ENCODE peak calls at places on chromosomes 4 and X, in seven cellular contexts. S is A673, L is BE2C, A is lower leg skin, T is uterus, Z is tibial artery, H is fibroblast of mammary gland. E is an unnamed sample.

GRCh38 chr4:40149960-40150385 is 46.9 kb upstream of the RHOH start:
- DNase-seq in Z (peak), L (peak), S (peak), T (peak), H (peak), A (no peak), E (peak)

GRCh38 chrX:47370278-47370677 is at the start of gene ZNF157:
- DNase-seq in Z (no peak), S (no peak), A (no peak), H (no peak), L (no peak), T (no peak), E (no peak)

GRCh38 chr4:188930822-188931221 is 791.6 kb downstream of the TRIML1 start:
- DNase-seq in A (no peak), Z (no peak), T (no peak), S (peak), L (peak), H (peak), E (no peak)

GRCh38 chr4:23097251-23097650 is 404.5 kb downstream of the GBA3 start:
- DNase-seq in Z (no peak), L (no peak), H (peak), A (no peak), T (no peak), S (no peak), E (no peak)

GRCh38 chr4:80062527-80062926 is 10.5 kb downstream of the ANTXR2 start:
- DNase-seq in L (no peak), Z (no peak), H (peak), T (no peak), A (no peak), S (no peak), E (no peak)

GRCh38 chr4:4663028-4663427 is 121.2 kb upstream of the STX18 start:
- DNase-seq in L (no peak), H (peak), S (no peak), T (no peak), A (no peak), Z (no peak), E (no peak)

GRCh38 chr4:106126062-106126461 is 189.9 kb downstream of the TBCK start:
- DNase-seq in T (no peak), L (no peak), H (no peak), A (no peak), Z (no peak), S (no peak), E (no peak)

GRCh38 chr4:187084696-187085095 is 361.0 kb upstream of the FAT1 start:
- DNase-seq in L (no peak), Z (no peak), S (no peak), A (no peak), T (no peak), H (no peak), E (no peak)

GRCh38 chrX:86241547-86241946 is 93.3 kb downstream of the DACH2 start:
- DNase-seq in L (no peak), Z (no peak), T (no peak), S (no peak), A (no peak), H (no peak), E (no peak)

GRCh38 chrX:49230500-49231232 is 2.5 kb downstream of the CACNA1F start:
- DNase-seq in L (no peak), S (peak), H (peak), A (peak), Z (peak), T (peak), E (no peak)

GRCh38 chrX:137354851-137355250 is 211.1 kb upstream of the ZIC3 start:
- DNase-seq in S (no peak), Z (no peak), T (no peak), L (no peak), H (no peak), A (no peak), E (no peak)

GRCh38 chr4:18593297-18594002 is 571.9 kb upstream of the LCORL start:
- DNase-seq in A (no peak), L (peak), H (peak), Z (peak), T (peak), S (peak), E (peak)

GRCh38 chr4:11565899-11566298 is 137.2 kb upstream of the HS3ST1 start:
- DNase-seq in L (no peak), Z (no peak), T (no peak), A (no peak), S (no peak), H (no peak), E (no peak)

GRCh38 chrX:136310411-136310810 is 9.6 kb downstream of the ADGRG4 start:
- DNase-seq in T (no peak), L (peak), H (peak), Z (no peak), S (peak), A (no peak), E (no peak)

GRCh38 chrX:482192-482701 is 95.5 kb upstream of the PPP2R3B start:
- DNase-seq in Z (no peak), S (no peak), H (no peak), L (no peak), T (no peak), A (no peak), E (no peak)

GRCh38 chrX:110383414-110383813 is 24.8 kb downstream of the RTL9 start:
- DNase-seq in Z (no peak), L (no peak), S (no peak), A (no peak), T (no peak), H (peak), E (no peak)

GRCh38 chrX:17359500-17359899 is 15.5 kb upstream of the NHS start:
- DNase-seq in T (no peak), Z (no peak), H (peak), A (no peak), L (no peak), S (peak), E (no peak)

GRCh38 chr4:1137063-1137771 is 23.9 kb upstream of the RNF212 start:
- DNase-seq in A (no peak), T (no peak), H (peak), Z (no peak), L (no peak), S (no peak), E (no peak)

GRCh38 chr4:6338951-6339817 is 69.5 kb downstream of the WFS1 start:
- DNase-seq in S (no peak), Z (no peak), A (no peak), L (no peak), H (no peak), T (no peak), E (no peak)

GRCh38 chr4:41575207-41575606 is 37.2 kb downstream of the LIMCH1 start:
- DNase-seq in T (no peak), H (peak), S (no peak), Z (no peak), L (no peak), A (no peak), E (peak)

GRCh38 chr4:185567828-185568442 is 32.6 kb upstream of the PDLIM3 start:
- DNase-seq in Z (peak), H (peak), S (no peak), L (peak), T (peak), A (peak), E (peak)

GRCh38 chr4:114694770-114695169 is 96.2 kb downstream of the UGT8 start:
- DNase-seq in A (no peak), L (no peak), H (peak), T (no peak), S (peak), Z (no peak), E (peak)

GRCh38 chr4:122978109-122978508 is 55.7 kb upstream of the NUDT6 start:
- DNase-seq in L (no peak), A (no peak), H (no peak), T (no peak), S (no peak), Z (no peak), E (no peak)

GRCh38 chr4:2449511-2450392 is 19.2 kb upstream of the RNF4 start:
- DNase-seq in L (no peak), A (no peak), Z (no peak), S (no peak), H (no peak), T (no peak), E (no peak)

GRCh38 chrX:151722241-151722846 is 6.5 kb downstream of the FATE1 start:
- DNase-seq in A (no peak), Z (no peak), H (peak), L (no peak), S (no peak), T (no peak), E (no peak)

GRCh38 chr4:151417164-151417571 is 8.2 kb downstream of the FHIP1A start:
- DNase-seq in H (peak), T (no peak), A (no peak), L (peak), Z (no peak), S (peak), E (no peak)

GRCh38 chr4:28357985-28358384 is 1497.3 kb downstream of the STIM2 start:
- DNase-seq in H (peak), T (no peak), Z (no peak), A (no peak), S (peak), L (peak), E (no peak)

GRCh38 chrX:140572724-140573123 is 67.9 kb upstream of the SOX3 start:
- DNase-seq in Z (peak), T (no peak), A (no peak), S (peak), L (peak), H (peak), E (peak)

GRCh38 chr4:78799551-78800495 is 23.7 kb downstream of the BMP2K start:
- DNase-seq in L (no peak), Z (no peak), S (no peak), T (no peak), H (no peak), A (no peak), E (no peak)

GRCh38 chr4:76923619-76924357 is 25.8 kb upstream of the SEPTIN11 start:
- DNase-seq in Z (no peak), H (no peak), S (no peak), A (no peak), T (no peak), L (no peak), E (no peak)

GRCh38 chr4:168797176-168797575 is 212.9 kb downstream of the CBR4 start:
- DNase-seq in A (no peak), Z (no peak), H (peak), L (no peak), S (peak), T (no peak), E (no peak)

GRCh38 chr4:147332101-147332500 is 148.8 kb upstream of the EDNRA start:
- DNase-seq in H (no peak), Z (no peak), L (no peak), S (no peak), T (no peak), A (no peak), E (no peak)

GRCh38 chr4:18022572-18023039 is 1.1 kb upstream of the LCORL start:
- DNase-seq in L (no peak), S (no peak), A (no peak), T (no peak), H (no peak), Z (no peak), E (no peak)

GRCh38 chr4:122716825-122717448 is 15.6 kb upstream of the BBS12 start:
- DNase-seq in L (peak), A (no peak), H (peak), T (peak), S (peak), Z (peak), E (peak)

GRCh38 chr4:3372933-3373465 is 68.8 kb upstream of the HGFAC start:
- DNase-seq in Z (peak), H (no peak), T (peak), S (no peak), A (peak), L (no peak), E (no peak)

GRCh38 chr4:182752158-182752910 is 164.9 kb downstream of the DCTD start:
- DNase-seq in H (peak), A (no peak), L (no peak), T (no peak), S (no peak), Z (no peak), E (no peak)

GRCh38 chrX:35244088-35244741 is 301.6 kb downstream of the FAM47B start:
- DNase-seq in H (no peak), T (no peak), A (peak), L (no peak), S (no peak), Z (no peak), E (no peak)

GRCh38 chrX:54788446-54788845 is 9.6 kb downstream of the ITIH6 start:
- DNase-seq in A (no peak), S (no peak), L (no peak), T (no peak), H (no peak), Z (no peak), E (no peak)

GRCh38 chrX:54785901-54786300 is 12.2 kb downstream of the ITIH6 start:
- DNase-seq in H (peak), T (no peak), S (peak), L (peak), Z (no peak), A (no peak), E (no peak)

DNA sequence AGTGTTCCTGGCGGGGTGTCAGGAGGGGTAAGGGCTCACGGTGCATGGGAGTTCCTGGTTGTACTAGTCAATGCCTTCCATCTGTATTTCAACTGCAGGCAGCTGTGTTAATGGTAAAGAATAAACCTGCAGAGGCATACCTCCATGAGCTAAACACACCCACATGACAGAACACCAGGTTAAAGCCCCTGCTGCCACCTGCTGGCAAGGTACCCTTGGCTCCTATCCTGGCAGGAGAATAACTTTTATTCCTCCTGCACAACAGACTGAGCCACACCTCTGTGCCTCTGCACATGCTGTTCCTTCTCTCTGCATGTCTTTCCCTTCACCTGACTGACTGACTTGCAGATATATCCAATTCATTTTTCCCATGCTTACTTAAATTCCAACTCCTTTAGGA is 11.1 kb downstream of the ITIH6 start:
- DNase-seq in S (peak), Z (no peak), L (peak), A (no peak), H (no peak), T (no peak), E (no peak)
- TF ChIP-seq CTCF in S (no peak), Z (no peak), L (peak), A (no peak), H (no peak), T (no peak), E (no peak)

GRCh38 chrX:119273807-119274192 is 37.7 kb downstream of the PGRMC1 start:
- DNase-seq in S (no peak), H (no peak), L (no peak), T (no peak), Z (no peak), A (no peak), E (no peak)

DNA sequence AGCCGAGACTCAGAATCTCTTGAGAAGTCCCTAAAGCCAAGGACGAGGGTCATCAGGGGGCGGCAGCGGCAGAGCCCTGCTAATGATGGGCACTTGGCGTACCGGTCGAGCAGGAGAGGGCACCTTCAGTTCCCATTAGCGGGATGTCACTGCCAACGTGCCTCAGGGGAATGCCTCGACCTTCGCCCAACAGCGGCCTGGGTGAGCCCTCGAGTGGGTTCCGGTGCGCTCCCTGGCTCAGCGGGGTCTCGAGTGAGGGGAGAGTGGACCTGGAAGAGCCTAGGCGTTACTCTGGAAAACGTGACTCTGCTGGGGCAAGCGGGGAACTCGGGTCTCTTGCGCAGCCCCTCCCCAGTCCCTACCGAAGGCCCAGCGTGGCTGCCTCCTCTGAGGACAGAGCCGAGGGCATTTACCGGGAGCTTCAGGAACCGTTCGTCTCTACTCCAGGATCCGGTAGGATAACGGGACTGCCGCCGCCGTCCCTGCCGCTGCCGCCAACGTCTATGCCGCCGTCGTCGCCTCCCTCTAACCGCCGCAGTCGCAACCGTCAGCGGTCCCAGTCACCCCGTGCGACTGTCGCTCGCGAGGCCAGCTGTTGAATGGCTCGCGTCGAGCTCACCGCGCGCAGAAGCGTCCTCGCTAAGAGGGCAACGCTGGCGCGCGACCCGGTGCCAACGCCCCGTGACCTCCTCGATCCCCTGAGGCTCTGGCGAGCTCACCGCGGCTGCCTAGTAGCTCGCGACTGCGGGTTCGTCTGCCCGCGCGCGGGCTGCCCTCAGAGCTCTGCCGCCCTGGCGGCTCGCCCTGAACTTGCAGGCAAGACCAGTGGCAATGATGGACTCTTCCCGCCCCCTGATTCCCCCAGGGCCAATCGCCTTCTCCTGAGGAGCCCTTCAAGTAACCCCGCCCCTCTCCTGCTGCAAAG is 37.1 kb downstream of the PGRMC1 start:
- DNase-seq in L (no peak), Z (no peak), A (no peak), H (peak), T (no peak), S (no peak), E (no peak)
- TF ChIP-seq CTCF in L (no peak), Z (no peak), A (no peak), H (no peak), T (no peak), S (no peak), E (no peak)

DNA sequence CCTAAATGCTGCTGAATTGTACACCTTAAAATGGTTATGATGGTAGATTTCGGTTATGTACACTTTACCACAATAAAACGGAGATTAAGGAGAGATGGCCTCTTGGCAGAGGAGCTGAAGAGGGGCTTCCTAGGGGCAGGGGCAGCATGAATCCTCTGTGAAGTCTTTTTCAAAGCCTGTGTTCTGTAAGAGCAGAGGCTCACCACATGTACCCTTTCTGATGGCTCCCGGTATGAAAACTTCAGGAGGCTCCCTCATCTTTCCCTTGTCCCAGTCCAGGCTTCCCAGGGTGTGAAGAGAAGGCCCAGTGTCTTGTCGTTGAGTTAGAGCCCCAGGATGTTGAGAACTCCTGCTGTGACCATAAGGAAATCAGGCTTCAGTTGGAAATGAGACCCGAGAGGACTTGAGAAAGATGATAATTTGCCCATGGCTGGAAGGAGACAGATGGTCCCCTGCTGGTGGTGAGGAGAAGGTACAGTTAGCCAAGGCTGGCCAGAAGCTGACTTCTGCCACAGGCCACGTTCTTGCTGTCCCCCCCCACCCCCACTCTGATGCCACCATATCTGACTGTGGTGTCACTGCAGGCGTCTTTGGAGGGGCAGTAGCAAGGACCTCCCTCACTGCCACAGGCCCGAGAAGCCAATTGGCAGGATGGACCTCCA is 31.8 kb upstream of the MTM1 start:
- DNase-seq in A (no peak), T (no peak), S (peak), L (no peak), Z (no peak), H (peak), E (no peak)
- TF ChIP-seq CTCF in A (no peak), T (no peak), S (peak), L (no peak), Z (no peak), H (peak), E (no peak)

DNA sequence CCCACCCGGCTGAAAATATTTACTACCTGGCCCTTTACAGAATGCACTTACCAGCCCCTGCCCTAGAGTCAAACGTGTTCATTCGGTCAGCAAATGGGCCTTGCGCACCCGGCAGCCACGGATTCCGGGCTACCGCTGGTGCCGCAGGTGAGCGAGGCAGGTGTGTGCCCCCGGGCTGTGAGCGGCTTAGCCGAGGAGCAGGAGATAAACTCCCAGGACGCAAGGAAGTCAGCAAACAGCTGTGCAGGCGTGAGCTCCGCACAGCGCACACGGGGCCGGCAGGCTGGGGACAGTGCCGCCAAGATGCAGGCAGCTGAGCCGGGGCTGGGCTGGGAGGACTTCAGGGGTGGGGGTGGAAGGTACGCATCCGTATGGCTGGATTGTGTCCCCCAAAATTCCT is 211.2 kb upstream of the PSAPL1 start:
- DNase-seq in A (no peak), Z (no peak), T (no peak), L (no peak), S (no peak), H (no peak), E (no peak)
- TF ChIP-seq CTCF in A (no peak), Z (no peak), T (no peak), L (no peak), S (no peak), H (no peak), E (no peak)

GRCh38 chrX:112840382-112841113 is at the start of gene AMOT:
- DNase-seq in T (peak), A (peak), S (peak), Z (peak), H (peak), L (peak), E (no peak)
- TF ChIP-seq CTCF in T (no peak), A (no peak), S (no peak), Z (no peak), H (no peak), L (no peak), E (no peak)

GRCh38 chr4:86443495-86443894 is 83.6 kb upstream of the MAPK10 start:
- DNase-seq in T (no peak), S (no peak), A (no peak), H (no peak), L (no peak), Z (no peak), E (no peak)
- TF ChIP-seq CTCF in T (no peak), S (no peak), A (no peak), H (no peak), L (no peak), Z (no peak), E (no peak)